ENCODE peak calls at places on chromosomes 6 and 20, in five cellular contexts. T is uterus, Q is IMR-90, U is gastrocnemius medialis, E is spleen. D is an unnamed sample.

GRCh38 chr6:41599015-41599835 is 39.0 kb upstream of the MDFI start:
- DNase-seq in T (no peak), Q (no peak), U (no peak), E (peak; percentile 61), D (no peak)

GRCh38 chr20:50969912-50970311 is 11.3 kb downstream of the MOCS3 start:
- DNase-seq in T (no peak), Q (peak; percentile 28), U (no peak), E (no peak), D (no peak)

GRCh38 chr6:40962241-40962640 is 76.8 kb downstream of the UNC5CL start:
- DNase-seq in T (no peak), Q (peak; percentile 95), U (no peak), E (no peak), D (peak; percentile 73)

GRCh38 chr20:33828326-33828834 is 17.2 kb downstream of the CHMP4B start:
- DNase-seq in T (no peak), Q (no peak), U (peak; percentile 56), E (no peak), D (no peak)

GRCh38 chr6:33802186-33803061 is 1.4 kb downstream of the MLN start:
- DNase-seq in T (no peak), Q (no peak), U (no peak), E (no peak), D (no peak)

GRCh38 chr20:45772693-45773092 is 19.0 kb downstream of the WFDC3 start:
- DNase-seq in T (no peak), Q (no peak), U (no peak), E (no peak), D (no peak)

GRCh38 chr20:35306931-35307517 is 14.8 kb upstream of the FAM83C start:
- DNase-seq in T (no peak), Q (peak; percentile 84), U (peak; percentile 72), E (no peak), D (peak; percentile 81)

GRCh38 chr20:32902456-32903420 is 44.0 kb downstream of the EFCAB8 start:
- DNase-seq in T (no peak), Q (peak; percentile 41), U (no peak), E (peak; percentile 90), D (peak; percentile 43)

GRCh38 chr6:157505912-157506491 is 125.0 kb downstream of the ZDHHC14 start:
- DNase-seq in T (no peak), Q (no peak), U (no peak), E (no peak), D (no peak)

GRCh38 chr6:113672691-113673149 is 184.4 kb upstream of the MARCKS start:
- DNase-seq in T (peak; percentile 36), Q (peak; percentile 37), U (no peak), E (no peak), D (no peak)

GRCh38 chr6:114084327-114084890 is 113.5 kb upstream of the HDAC2 start:
- DNase-seq in T (no peak), Q (no peak), U (no peak), E (no peak), D (no peak)

GRCh38 chr6:159978291-159979135 is 9.6 kb downstream of the IGF2R start:
- DNase-seq in T (no peak), Q (no peak), U (no peak), E (no peak), D (no peak)

GRCh38 chr20:17179840-17180239 is 47.0 kb upstream of the PCSK2 start:
- DNase-seq in T (no peak), Q (no peak), U (no peak), E (no peak), D (no peak)

GRCh38 chr6:52815167-52816092 is 11.8 kb upstream of the GSTA1 start:
- DNase-seq in T (no peak), Q (peak; percentile 50), U (no peak), E (no peak), D (peak; percentile 52)

GRCh38 chr20:47764154-47764734 is 21.0 kb downstream of the SULF2 start:
- DNase-seq in T (no peak), Q (no peak), U (no peak), E (no peak), D (no peak)

GRCh38 chr20:51014797-51015722 is 7.8 kb downstream of the KCNG1 start:
- DNase-seq in T (peak; percentile 31), Q (peak; percentile 73), U (no peak), E (peak; percentile 59), D (peak; percentile 62)

GRCh38 chr20:17895641-17896246 is 72.8 kb downstream of the SNX5 start:
- DNase-seq in T (peak; percentile 81), Q (peak; percentile 70), U (no peak), E (peak; percentile 88), D (peak; percentile 58)

GRCh38 chr20:16378712-16379111 is 194.5 kb downstream of the KIF16B start:
- DNase-seq in T (no peak), Q (no peak), U (no peak), E (no peak), D (no peak)

GRCh38 chr20:35711588-35712209 is 12.5 kb downstream of the ROMO1 start:
- DNase-seq in T (no peak), Q (no peak), U (no peak), E (no peak), D (no peak)

GRCh38 chr6:74510878-74511277 is 695.0 kb downstream of the COL12A1 start:
- DNase-seq in T (no peak), Q (peak; percentile 21), U (no peak), E (no peak), D (peak; percentile 25)

GRCh38 chr6:139443226-139444112 is 69.0 kb upstream of the CITED2 start:
- DNase-seq in T (no peak), Q (peak; percentile 67), U (no peak), E (no peak), D (no peak)

GRCh38 chr6:148653138-148653776 is 93.6 kb upstream of the UST start:
- DNase-seq in T (no peak), Q (no peak), U (no peak), E (no peak), D (no peak)

GRCh38 chr20:13422637-13423036 is 201.6 kb downstream of the ISM1 start:
- DNase-seq in T (no peak), Q (peak; percentile 11), U (no peak), E (no peak), D (no peak)
- H3K27ac ChIP-seq in T (no peak overlapping the region), Q (no peak overlapping the region), U (no peak overlapping the region), E (no peak overlapping the region), D (no peak overlapping the region)

GRCh38 chr6:23754197-23754596 is 371.8 kb upstream of the NRSN1 start:
- DNase-seq in T (no peak), Q (no peak), U (no peak), E (no peak), D (no peak)
- TF ChIP-seq CTCF in T (no peak), Q (no peak), U (no peak), E (no peak), D (no peak)

GRCh38 chr6:170369439-170369838 is 62.9 kb downstream of the FAM120B start:
- DNase-seq in T (no peak), Q (no peak), U (no peak), E (no peak), D (no peak)
- H3K27ac ChIP-seq in T (no peak overlapping the region), Q (no peak overlapping the region), U (no peak overlapping the region), E (no peak overlapping the region), D (no peak overlapping the region)

GRCh38 chr20:23043376-23043775 is 6.1 kb downstream of the THBD start:
- DNase-seq in T (no peak), Q (no peak), U (no peak), E (no peak), D (no peak)
- TF ChIP-seq CTCF in T (no peak), Q (no peak), U (peak; percentile 23), E (no peak), D (no peak)

DNA sequence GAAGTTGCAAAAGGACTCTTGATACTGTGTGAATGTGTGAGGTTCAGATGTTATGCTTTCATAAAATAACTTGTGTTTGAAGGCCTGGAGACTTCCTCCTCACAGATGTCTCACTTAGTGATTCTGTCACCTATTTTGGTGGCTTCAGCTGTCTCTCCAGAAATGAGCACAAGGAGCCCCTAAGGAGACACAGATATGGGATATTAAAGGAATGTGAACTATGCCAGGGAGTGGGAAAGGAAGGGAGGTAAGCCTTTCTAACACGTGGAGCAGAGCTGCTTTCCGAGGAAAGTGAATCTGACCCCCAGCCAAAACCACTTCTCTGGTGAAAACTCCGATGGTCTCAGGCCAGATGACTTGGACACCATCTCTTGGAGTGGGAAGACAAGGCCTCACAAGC is 10.5 kb upstream of the FOXO3 start:
- DNase-seq in T (no peak), Q (no peak), U (no peak), E (no peak), D (no peak)
- H3K27ac ChIP-seq in T (no peak overlapping the region), Q (no peak overlapping the region), U (no peak overlapping the region), E (no peak overlapping the region), D (no peak overlapping the region)

GRCh38 chr20:62352402-62353288 is 14.5 kb downstream of the LAMA5 start:
- DNase-seq in T (peak; percentile 72), Q (no peak), U (peak; percentile 80), E (no peak), D (no peak)
- TF ChIP-seq CTCF in T (peak; percentile 41), Q (no peak), U (peak; percentile 46), E (no peak), D (no peak)

GRCh38 chr20:49279677-49280462 is 2.0 kb upstream of the ZNFX1 start:
- DNase-seq in T (no peak), Q (no peak), U (no peak), E (no peak), D (no peak)

GRCh38 chr20:49281913-49282467 is 4.1 kb upstream of the ZNFX1 start:
- DNase-seq in T (no peak), Q (no peak), U (no peak), E (no peak), D (no peak)

GRCh38 chr20:49278817-49279676 is 1.2 kb upstream of the ZNFX1 start:
- DNase-seq in T (no peak), Q (no peak), U (no peak), E (peak; percentile 78), D (peak; percentile 23)

GRCh38 chr20:49281059-49281912 is 3.4 kb upstream of the ZNFX1 start:
- DNase-seq in T (no peak), Q (no peak), U (no peak), E (no peak), D (peak; percentile 38)

GRCh38 chr20:49280463-49281058 is 2.7 kb upstream of the ZNFX1 start:
- DNase-seq in T (no peak), Q (no peak), U (no peak), E (no peak), D (no peak)
- H3K27ac ChIP-seq in T (no peak overlapping the region), Q (no peak overlapping the region), U (peak overlapping the region; percentile 97), E (peak overlapping the region; percentile 99), D (no peak overlapping the region)

GRCh38 chr6:161101517-161101916 is 109.9 kb downstream of the MAP3K4 start:
- DNase-seq in T (no peak), Q (peak; percentile 17), U (no peak), E (no peak), D (no peak)
- TF ChIP-seq CTCF in T (no peak), Q (peak; percentile 40), U (no peak), E (no peak), D (peak; percentile 55)

GRCh38 chr20:49400904-49401303 is 81.6 kb downstream of the KCNB1 start:
- DNase-seq in T (peak; percentile 59), Q (peak; percentile 62), U (no peak), E (no peak), D (no peak)
- H3K27ac ChIP-seq in T (peak overlapping the region; percentile 93), Q (no peak overlapping the region), U (peak overlapping the region; percentile 79), E (no peak overlapping the region), D (no peak overlapping the region)

D was measured in brain microvascular endothelial cell.